ENCODE peak calls at places on chromosomes 11 and 22, in ten cellular contexts. Y is kidney glomerular epithelial cell; N is Ammon's horn; W is HuH-7.5; M is endodermal cell; R is HFF-Myc; I is IMR-90; S is activated CD8-positive, alpha-beta memory T cell treated with anti-CD3 and anti-CD28 coated beads for 48 hours; E is GDM1; P is iris pigment epithelial cell. T is an unnamed sample.

GRCh38 chr11:9280655-9281301 is 15.6 kb upstream of the DENND5A start:
- DNase-seq in I (peak), E (peak), W (no peak), S (no peak), R (no peak), M (peak), N (peak), P (peak), Y (peak), T (no peak)

GRCh38 chr22:30471616-30472318 is at the start of gene SEC14L3:
- DNase-seq in P (no peak), W (no peak), Y (no peak), E (no peak), S (no peak), M (no peak), I (no peak), N (no peak), R (no peak), T (no peak)

GRCh38 chr22:47245286-47245685 is 482.8 kb downstream of the TBC1D22A start:
- DNase-seq in I (no peak), P (no peak), E (no peak), N (no peak), Y (no peak), R (no peak), S (no peak), W (no peak), M (no peak), T (no peak)

GRCh38 chr22:29258407-29259252 is 9.2 kb downstream of the RHBDD3 start:
- DNase-seq in P (no peak), Y (no peak), I (no peak), M (no peak), R (no peak), E (no peak), S (no peak), N (no peak), W (no peak), T (no peak)

GRCh38 chr22:19149047-19149883 is 827 bp downstream of the GSC2 start:
- DNase-seq in I (no peak), W (no peak), S (no peak), Y (no peak), M (peak), R (no peak), P (peak), N (no peak), E (no peak), T (no peak)

GRCh38 chr11:109914038-109914437 is 179.2 kb upstream of the ZC3H12C start:
- DNase-seq in I (no peak), Y (no peak), P (no peak), S (no peak), E (no peak), W (no peak), N (no peak), R (no peak), M (no peak), T (no peak)

GRCh38 chr22:49925525-49926128 is 7.2 kb downstream of the CRELD2 start:
- DNase-seq in S (no peak), Y (no peak), M (no peak), W (no peak), P (no peak), E (peak), I (no peak), R (no peak), N (no peak), T (no peak)

GRCh38 chr11:64620286-64620962 is 29.4 kb downstream of the SLC22A12 start:
- DNase-seq in E (no peak), S (no peak), P (no peak), R (no peak), W (no peak), M (no peak), N (peak), I (no peak), Y (no peak), T (no peak)

GRCh38 chr11:12402027-12402426 is 24.7 kb downstream of the PARVA start:
- DNase-seq in E (no peak), Y (no peak), M (peak), P (peak), W (no peak), R (no peak), N (no peak), S (no peak), I (no peak), T (no peak)

GRCh38 chr11:20093775-20094174 is 66.5 kb downstream of the DBX1 start:
- DNase-seq in W (no peak), E (no peak), R (no peak), M (peak), Y (no peak), S (no peak), I (peak), N (no peak), P (peak), T (no peak)

GRCh38 chr22:46813816-46814597 is 51.6 kb downstream of the TBC1D22A start:
- DNase-seq in M (no peak), W (no peak), Y (peak), I (peak), P (peak), S (no peak), E (no peak), N (no peak), R (no peak), T (no peak)

GRCh38 chr11:100788561-100788960 is 101.5 kb downstream of the ARHGAP42 start:
- DNase-seq in R (no peak), P (no peak), M (no peak), W (no peak), Y (no peak), S (no peak), N (no peak), E (no peak), I (no peak), T (no peak)

GRCh38 chr22:27405672-27406388 is 395.7 kb downstream of the MN1 start:
- DNase-seq in P (peak), I (peak), M (peak), E (peak), R (no peak), N (peak), S (peak), W (peak), Y (peak), T (no peak)

GRCh38 chr11:56916609-56917008 is 72.1 kb upstream of the OR5AK2 start:
- DNase-seq in I (no peak), E (no peak), W (no peak), R (no peak), M (no peak), S (no peak), P (no peak), N (no peak), Y (no peak), T (no peak)

GRCh38 chr22:46089426-46090041 is 60.8 kb upstream of the PPARA start:
- DNase-seq in Y (no peak), P (no peak), S (no peak), W (no peak), E (no peak), I (no peak), R (no peak), M (no peak), N (no peak), T (peak)

GRCh38 chr22:42752230-42752746 is 31.6 kb upstream of the A4GALT start:
- DNase-seq in E (no peak), Y (no peak), P (no peak), N (no peak), W (peak), I (no peak), R (no peak), S (no peak), M (no peak), T (no peak)

GRCh38 chr22:30582788-30583575 is 8.5 kb upstream of the GAL3ST1 start:
- DNase-seq in N (peak), Y (no peak), I (no peak), R (no peak), S (no peak), E (no peak), W (no peak), P (no peak), M (peak), T (no peak)

GRCh38 chr22:46586123-46586519 is 34.1 kb upstream of the GRAMD4 start:
- DNase-seq in S (no peak), E (no peak), P (no peak), Y (no peak), M (peak), R (no peak), I (no peak), N (no peak), W (no peak), T (no peak)

GRCh38 chr11:128775513-128775912 is 81.6 kb downstream of the FLI1 start:
- DNase-seq in W (no peak), E (no peak), M (no peak), R (no peak), I (no peak), N (no peak), S (no peak), P (peak), Y (no peak), T (no peak)

GRCh38 chr11:134727204-134727603 is 315.2 kb upstream of the B3GAT1 start:
- DNase-seq in N (no peak), E (no peak), R (no peak), S (no peak), W (no peak), Y (no peak), M (no peak), P (no peak), I (no peak), T (no peak)

GRCh38 chr11:48307760-48308386 is 1.9 kb downstream of the OR4S1 start:
- DNase-seq in R (peak), Y (peak), M (peak), N (peak), E (peak), S (peak), P (peak), W (peak), I (peak), T (no peak)

GRCh38 chr11:117691501-117691900 is 105.5 kb downstream of the DSCAML1 start:
- DNase-seq in N (no peak), S (no peak), M (no peak), Y (no peak), R (no peak), P (no peak), I (no peak), E (no peak), W (no peak), T (no peak)

GRCh38 chr11:79189055-79189454 is 251.8 kb downstream of the TENM4 start:
- DNase-seq in P (no peak), N (no peak), M (no peak), Y (no peak), W (no peak), E (no peak), R (no peak), S (no peak), I (no peak), T (no peak)

GRCh38 chr11:125956371-125956770 is 10.5 kb downstream of the VSIG10L2 start:
- DNase-seq in W (no peak), R (no peak), P (peak), S (no peak), N (peak), I (peak), E (no peak), Y (no peak), M (no peak), T (no peak)

GRCh38 chr11:106425819-106426218 is 348.4 kb downstream of the AASDHPPT start:
- DNase-seq in E (no peak), R (no peak), S (no peak), P (no peak), N (no peak), I (no peak), W (no peak), M (no peak), Y (no peak), T (no peak)

GRCh38 chr11:133836076-133836548 is 9.2 kb downstream of the SPATA19 start:
- DNase-seq in I (no peak), E (no peak), P (no peak), R (no peak), N (no peak), W (no peak), M (no peak), S (no peak), Y (no peak), T (no peak)

GRCh38 chr11:69486056-69486772 is 4.8 kb downstream of the LINC01488 start:
- DNase-seq in I (no peak), N (no peak), Y (no peak), E (no peak), W (no peak), M (no peak), S (no peak), P (no peak), R (no peak), T (no peak)

GRCh38 chr11:40567392-40567791 is 892.1 kb downstream of the LRRC4C start:
- DNase-seq in I (no peak), W (no peak), R (no peak), N (no peak), S (no peak), P (no peak), E (no peak), Y (no peak), M (no peak), T (no peak)

GRCh38 chr11:120215634-120216033 is 4.8 kb downstream of the OAF start:
- DNase-seq in M (no peak), N (no peak), I (peak), S (no peak), P (peak), W (no peak), R (no peak), Y (peak), E (no peak), T (peak)

GRCh38 chr11:28756977-28757376 is 648.8 kb downstream of the METTL15 start:
- DNase-seq in W (no peak), R (no peak), E (no peak), I (peak), P (peak), Y (peak), N (no peak), S (no peak), M (no peak), T (no peak)

GRCh38 chr11:1705121-1706052 is 8.4 kb downstream of the KRTAP5-6 start:
- DNase-seq in R (no peak), S (no peak), I (no peak), M (peak), N (no peak), P (peak), W (no peak), E (no peak), Y (no peak), T (peak)

GRCh38 chr11:116813781-116814471 is 9.2 kb downstream of the APOA4 start:
- DNase-seq in I (no peak), N (no peak), W (no peak), M (peak), S (no peak), E (no peak), Y (no peak), R (no peak), P (no peak), T (no peak)

GRCh38 chr11:62013266-62014157 is 46.1 kb upstream of the FTH1 start:
- DNase-seq in P (no peak), I (no peak), W (no peak), Y (peak), R (no peak), S (no peak), M (no peak), N (no peak), E (no peak), T (no peak)

GRCh38 chr11:133988686-133989410 is 32.1 kb upstream of the IGSF9B start:
- DNase-seq in P (no peak), M (no peak), I (no peak), Y (no peak), N (peak), S (no peak), W (no peak), R (no peak), E (no peak), T (no peak)